ENCODE peak calls at places on chromosomes 3 and 15, in six cellular contexts. M is heart right ventricle; N is OCI-LY7; X is astrocyte of the spinal cord; A is CD8-positive, alpha-beta memory T cell; B is neural progenitor cell. G is an unnamed sample.

GRCh38 chr3:46988616-46989015 is 9.2 kb downstream of the NBEAL2 start:
- DNase-seq in B (no peak), A (no peak), X (no peak), M (no peak), N (no peak), G (no peak)

GRCh38 chr3:71499477-71499876 is 84.1 kb downstream of the FOXP1 start:
- DNase-seq in A (no peak), B (no peak), N (no peak), M (no peak), X (no peak), G (no peak)

GRCh38 chr3:182094321-182094720 is 382.6 kb downstream of the SOX2 start:
- DNase-seq in B (no peak), X (no peak), M (no peak), N (no peak), A (no peak), G (no peak)

GRCh38 chr15:28950916-28951315 is 65.1 kb downstream of the APBA2 start:
- DNase-seq in B (no peak), M (no peak), N (no peak), A (no peak), X (no peak), G (no peak)

GRCh38 chr3:123787133-123787532 is 97.0 kb downstream of the MYLK start:
- DNase-seq in X (no peak), N (no peak), B (no peak), A (no peak), M (no peak), G (no peak)

GRCh38 chr3:176953106-176954080 is 243.9 kb downstream of the TBL1XR1 start:
- DNase-seq in X (peak; percentile 39), N (no peak), A (no peak), B (no peak), M (peak; percentile 58), G (peak; percentile 61)

GRCh38 chr3:197592361-197593045 is 36.7 kb upstream of the BDH1 start:
- DNase-seq in N (no peak), X (no peak), B (no peak), M (no peak), A (no peak), G (no peak)

GRCh38 chr3:190585771-190586630 is 72.1 kb downstream of the IL1RAP start:
- DNase-seq in N (no peak), X (peak; percentile 86), A (no peak), M (no peak), B (peak; percentile 53), G (peak; percentile 98)

GRCh38 chr3:132730891-132731580 is 8.8 kb upstream of the NPHP3 start:
- DNase-seq in A (no peak), N (peak; percentile 39), X (peak; percentile 63), M (no peak), B (peak; percentile 75), G (peak; percentile 63)

GRCh38 chr3:184726497-184726896 is 14.6 kb upstream of the MAGEF1 start:
- DNase-seq in N (no peak), B (no peak), X (no peak), M (no peak), A (no peak), G (no peak)

GRCh38 chr3:149585401-149585726 is 72.5 kb downstream of the WWTR1 start:
- DNase-seq in N (no peak), B (no peak), M (no peak), A (no peak), X (no peak), G (no peak)

GRCh38 chr15:28952666-28953491 is 67.1 kb downstream of the APBA2 start:
- DNase-seq in A (no peak), B (no peak), N (no peak), M (no peak), X (no peak), G (no peak)

GRCh38 chr3:140442621-140443020 is 235.2 kb upstream of the TRIM42 start:
- DNase-seq in A (no peak), B (no peak), M (no peak), N (no peak), X (no peak), G (peak; percentile 29)

GRCh38 chr15:81292516-81293001 is 31.4 kb downstream of the STARD5 start:
- DNase-seq in M (no peak), X (no peak), A (peak; percentile 68), B (no peak), N (peak; percentile 75), G (no peak)

GRCh38 chr3:194203482-194204035 is 67.6 kb downstream of the HES1 start:
- DNase-seq in A (no peak), X (no peak), B (no peak), M (no peak), N (no peak), G (no peak)

GRCh38 chr3:170038434-170039110 is 777 bp downstream of the GPR160 start:
- DNase-seq in N (peak; percentile 67), X (no peak), M (peak; percentile 15), B (peak; percentile 66), A (peak; percentile 51), G (no peak)

GRCh38 chr3:124263168-124263567 is 271.2 kb upstream of the ROPN1 start:
- DNase-seq in B (no peak), M (no peak), X (peak; percentile 92), N (no peak), A (no peak), G (peak; percentile 94)

GRCh38 chr15:88649286-88649733 is 10.5 kb downstream of the ISG20 start:
- DNase-seq in M (peak; percentile 53), B (no peak), X (peak; percentile 87), N (no peak), A (peak; percentile 83), G (peak; percentile 98)

GRCh38 chr3:13047296-13048165 is 25.7 kb downstream of the IQSEC1 start:
- DNase-seq in M (no peak), A (no peak), X (no peak), N (peak; percentile 61), B (no peak), G (no peak)

GRCh38 chr3:54830658-54831057 is 97.2 kb downstream of the LRTM1 start:
- DNase-seq in M (no peak), N (peak; percentile 41), A (no peak), X (peak; percentile 26), B (peak; percentile 51), G (peak; percentile 40)

GRCh38 chr3:151468284-151468917 is 7.5 kb upstream of the IGSF10 start:
- DNase-seq in M (no peak), X (peak; percentile 68), A (peak; percentile 49), B (peak; percentile 80), N (peak; percentile 60), G (peak; percentile 71)

GRCh38 chr15:45442497-45443135 is 64.3 kb upstream of the GATM start:
- DNase-seq in B (no peak), X (peak; percentile 71), N (no peak), M (no peak), A (no peak), G (peak; percentile 77)

DNA sequence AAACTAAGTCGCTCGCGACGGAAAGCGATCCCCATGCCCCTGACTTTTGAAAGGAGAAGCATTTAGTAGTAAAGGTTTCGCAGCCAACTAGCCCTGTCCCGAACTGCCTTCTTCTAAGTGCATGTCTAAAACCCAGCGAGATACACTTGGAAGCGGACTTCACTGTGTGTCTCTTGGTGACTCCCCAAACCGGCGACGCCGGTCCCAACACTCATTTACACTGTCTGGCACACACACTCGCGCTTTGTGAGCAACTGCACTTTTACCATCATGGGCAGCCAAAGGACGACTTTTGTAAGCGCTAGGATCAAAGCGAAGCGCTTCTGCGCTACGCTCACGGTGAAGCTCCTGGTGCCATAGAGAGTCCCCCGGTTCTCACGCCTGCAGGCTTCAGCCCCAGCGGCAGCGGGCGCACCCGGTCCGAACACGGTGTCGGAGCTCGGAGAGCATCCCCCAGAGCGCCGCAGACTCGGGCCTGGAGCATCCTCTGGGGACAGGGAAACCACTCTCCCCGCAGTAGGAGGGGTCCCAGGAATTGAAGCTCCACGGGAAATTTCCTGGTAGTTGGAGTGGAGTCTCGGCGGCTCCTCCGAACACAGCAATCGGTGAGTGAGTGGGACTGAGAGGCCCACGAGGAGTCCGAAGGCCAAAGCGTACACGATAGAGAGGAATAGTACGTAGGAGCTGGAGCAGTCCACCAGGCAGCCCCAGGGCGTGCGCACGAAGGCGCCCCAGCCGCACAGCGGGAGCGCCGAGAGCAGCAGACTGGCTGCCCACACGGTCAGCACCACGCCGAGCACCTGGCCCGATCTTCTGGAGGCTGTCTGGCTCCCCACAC is 1.4 kb downstream of the GPR149 start:
- DNase-seq in X (no peak), M (peak; percentile 4), N (no peak), A (no peak), B (peak; percentile 69), G (no peak)
- H3K4me3 ChIP-seq in X (peak overlapping the region; percentile 4), M (peak overlapping the region; percentile 6), N (no peak overlapping the region), A (no peak overlapping the region), B (peak overlapping the region; percentile 54), G (no peak overlapping the region)

GRCh38 chr3:14602006-14602803 is 49.4 kb upstream of the CCDC174 start:
- DNase-seq in X (no peak), M (no peak), A (no peak), N (no peak), B (peak; percentile 76), G (no peak)
- H3K4me3 ChIP-seq in X (no peak overlapping the region), M (no peak overlapping the region), A (no peak overlapping the region), N (no peak overlapping the region), B (peak overlapping the region; percentile 56), G (no peak overlapping the region)

DNA sequence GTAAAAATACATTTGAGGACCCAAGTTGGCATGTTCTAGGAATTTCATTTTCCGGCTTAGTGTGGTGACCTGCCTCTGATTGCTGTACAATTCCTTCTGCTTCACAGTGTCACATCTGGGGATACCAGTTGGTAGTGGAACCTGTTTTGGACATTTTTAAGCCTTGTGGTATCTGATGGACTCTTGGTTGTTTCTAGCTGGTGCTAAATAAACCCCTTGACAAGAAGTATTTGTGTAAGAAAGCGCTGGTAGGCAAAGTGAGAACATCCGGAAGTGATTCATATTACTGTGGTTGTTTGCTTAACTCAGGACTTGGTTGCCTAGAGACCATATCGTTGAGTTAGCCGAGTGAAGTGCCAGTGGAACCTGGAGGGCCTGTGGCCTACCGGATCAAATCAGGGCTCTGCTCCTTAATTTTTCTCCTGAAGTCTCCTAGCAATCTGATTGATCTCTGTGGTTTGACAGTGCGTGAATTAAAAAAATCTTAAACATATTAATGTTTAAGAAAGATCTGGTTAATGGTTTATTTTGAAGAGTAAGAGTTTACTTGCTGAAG is 12.8 kb downstream of the IQGAP1 start:
- DNase-seq in N (peak; percentile 79), X (peak; percentile 97), B (peak; percentile 57), A (peak; percentile 85), M (peak; percentile 39), G (peak; percentile 94)
- H3K4me3 ChIP-seq in N (peak overlapping the region; percentile 29), X (no peak overlapping the region), B (no peak overlapping the region), A (peak overlapping the region; percentile 23), M (peak overlapping the region; percentile 36), G (no peak overlapping the region)

GRCh38 chr15:92637621-92638020 is 18.0 kb downstream of the FAM174B start:
- DNase-seq in N (no peak), M (peak; percentile 38), X (no peak), A (no peak), B (no peak), G (no peak)

GRCh38 chr15:92636401-92636949 is 19.1 kb downstream of the FAM174B start:
- DNase-seq in M (no peak), B (no peak), A (no peak), N (no peak), X (no peak), G (no peak)

GRCh38 chr15:92638709-92639365 is 16.7 kb downstream of the FAM174B start:
- DNase-seq in M (no peak), B (no peak), A (no peak), X (no peak), N (no peak), G (no peak)

GRCh38 chr15:92636950-92637481 is 18.6 kb downstream of the FAM174B start:
- DNase-seq in A (no peak), B (no peak), M (no peak), N (no peak), X (no peak), G (no peak)

DNA sequence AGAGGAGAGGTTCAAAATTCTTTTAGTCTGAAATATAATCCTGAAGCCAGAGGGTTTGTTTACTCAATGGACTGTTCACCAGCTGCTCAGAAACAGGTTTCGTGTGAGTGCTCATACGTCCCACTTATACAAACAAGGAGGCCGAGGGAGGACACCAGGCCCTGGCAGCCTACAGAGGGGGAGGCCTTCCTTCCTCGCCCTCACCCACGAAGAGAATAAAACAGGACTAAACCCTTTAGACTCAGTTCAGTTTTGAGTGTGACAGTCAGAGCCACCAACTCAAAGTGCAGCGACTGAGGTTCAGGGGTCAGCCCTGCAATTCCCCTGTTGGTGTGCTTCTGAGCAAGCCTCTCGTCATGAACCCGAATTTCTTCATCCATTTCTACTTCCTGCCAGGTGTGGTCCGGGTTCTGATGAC is 17.3 kb downstream of the FAM174B start:
- DNase-seq in N (no peak), X (peak; percentile 29), B (no peak), A (no peak), M (no peak), G (no peak)
- H3K4me3 ChIP-seq in N (no peak overlapping the region), X (no peak overlapping the region), B (no peak overlapping the region), A (no peak overlapping the region), M (no peak overlapping the region), G (no peak overlapping the region)

G was measured in fibroblast of mammary gland.